ENCODE peak calls at places on chromosomes 12 and 14, in ten cellular contexts. I is naive B cell, K is hippocampal formation, P is HFFc6, N is GM23338, J is T-helper 1 cell, B is mesendoderm, M is frontal cortex, U is HFF-Myc, L is fibroblast of the conjunctiva. E is an unnamed sample.

GRCh38 chr14:50542941-50543418 is 10.6 kb upstream of the MAP4K5 start:
- DNase-seq in I (peak; percentile 33), K (peak; percentile 55), P (peak; percentile 38), N (peak; percentile 77), J (peak; percentile 49), B (peak; percentile 58), M (no peak), U (no peak), L (peak; percentile 38), E (peak; percentile 70)

GRCh38 chr12:116495260-116495659 is 63.9 kb upstream of the MAP1LC3B2 start:
- DNase-seq in I (no peak), K (no peak), P (peak; percentile 80), N (no peak), J (no peak), B (peak; percentile 93), M (no peak), U (peak; percentile 21), L (no peak), E (no peak)

GRCh38 chr12:124532331-124532750 is 35.1 kb downstream of the NCOR2 start:
- DNase-seq in I (no peak), K (no peak), P (no peak), N (peak; percentile 45), J (no peak), B (no peak), M (no peak), U (no peak), L (no peak), E (no peak)

GRCh38 chr14:92846162-92846897 is 52.2 kb downstream of the GOLGA5 start:
- DNase-seq in I (no peak), K (no peak), P (peak; percentile 78), N (no peak), J (peak; percentile 46), B (no peak), M (no peak), U (peak; percentile 21), L (no peak), E (no peak)

GRCh38 chr12:113070117-113070906 is 13.8 kb downstream of the DTX1 start:
- DNase-seq in I (peak; percentile 90), K (no peak), P (no peak), N (no peak), J (peak; percentile 32), B (no peak), M (no peak), U (no peak), L (no peak), E (peak; percentile 68)

GRCh38 chr14:72892103-72892878 is 1.6 kb downstream of the DPF3 start:
- DNase-seq in I (peak; percentile 33), K (no peak), P (peak; percentile 34), N (peak; percentile 71), J (peak; percentile 48), B (peak; percentile 45), M (peak; percentile 24), U (no peak), L (no peak), E (no peak)

GRCh38 chr14:74176404-74176788 is 62.9 kb upstream of the VSX2 start:
- DNase-seq in I (no peak), K (no peak), P (no peak), N (no peak), J (no peak), B (no peak), M (no peak), U (no peak), L (no peak), E (no peak)

GRCh38 chr12:103779410-103780092 is 61.5 kb downstream of the NT5DC3 start:
- DNase-seq in I (no peak), K (peak; percentile 70), P (peak; percentile 18), N (peak; percentile 41), J (no peak), B (peak; percentile 79), M (no peak), U (no peak), L (no peak), E (no peak)

GRCh38 chr12:74021937-74022336 is 515.7 kb upstream of the ATXN7L3B start:
- DNase-seq in I (no peak), K (peak; percentile 23), P (no peak), N (peak; percentile 91), J (peak; percentile 3), B (peak; percentile 91), M (no peak), U (peak; percentile 3), L (peak; percentile 58), E (peak; percentile 6)

GRCh38 chr12:82746668-82747067 is 60.0 kb downstream of the TMTC2 start:
- DNase-seq in I (no peak), K (no peak), P (no peak), N (no peak), J (no peak), B (no peak), M (no peak), U (no peak), L (no peak), E (no peak)

E was measured in OCI-LY7.